ENCODE peak calls at places on chromosome 5, in six cellular contexts. A is activated B cell treated with CpG ODN at 0.5 μM for 24 hours, S is lower leg skin, T is HFFc6, Z is heart left ventricle, W is lower lobe of right lung. I is an unnamed sample.

GRCh38 chr5:54632131-54632551 is 114.6 kb downstream of the SNX18 start:
- DNase-seq in W (no peak), T (no peak), Z (no peak), S (no peak), A (no peak), I (no peak)

GRCh38 chr5:150299571-150300327 is 3.0 kb downstream of the ARSI start:
- DNase-seq in T (peak), A (no peak), S (no peak), Z (no peak), W (no peak), I (no peak)

GRCh38 chr5:145697251-145698016 is 137.7 kb downstream of the PRELID2 start:
- DNase-seq in W (no peak), Z (no peak), A (no peak), S (no peak), T (peak), I (no peak)

GRCh38 chr5:18003784-18004183 is 369.5 kb downstream of the TAF11L14 start:
- DNase-seq in W (no peak), S (no peak), T (no peak), A (no peak), Z (no peak), I (no peak)

GRCh38 chr5:78560000-78560399 is 88.6 kb downstream of the LHFPL2 start:
- DNase-seq in S (no peak), A (no peak), W (no peak), T (no peak), Z (no peak), I (no peak)

GRCh38 chr5:176578391-176578808 is 29.3 kb downstream of the CDHR2 start:
- DNase-seq in S (no peak), T (peak), W (peak), Z (no peak), A (no peak), I (no peak)

GRCh38 chr5:119275146-119275872 is 80.5 kb upstream of the TNFAIP8 start:
- DNase-seq in S (no peak), Z (no peak), W (no peak), A (no peak), T (peak), I (no peak)

GRCh38 chr5:137001026-137001569 is 498.0 kb downstream of the SPOCK1 start:
- DNase-seq in S (no peak), W (no peak), Z (no peak), T (no peak), A (no peak), I (no peak)

GRCh38 chr5:149854881-149855280 is 89.7 kb downstream of the PDE6A start:
- DNase-seq in W (no peak), T (no peak), A (no peak), Z (no peak), S (no peak), I (no peak)

GRCh38 chr5:103290846-103291245 is 32.3 kb downstream of the MACIR start:
- DNase-seq in Z (no peak), W (no peak), S (no peak), T (no peak), A (no peak), I (no peak)

GRCh38 chr5:143051244-143052058 is 281.3 kb downstream of the ARHGAP26 start:
- DNase-seq in W (no peak), S (no peak), T (peak), Z (no peak), A (no peak), I (no peak)

GRCh38 chr5:97550164-97550563 is 367.1 kb upstream of the RIOK2 start:
- DNase-seq in T (peak), Z (no peak), A (no peak), W (no peak), S (no peak), I (no peak)

GRCh38 chr5:66646570-66646969 is 50.4 kb downstream of the MAST4 start:
- DNase-seq in S (no peak), T (no peak), Z (no peak), W (no peak), A (no peak), I (no peak)

GRCh38 chr5:113678924-113679575 is 165.6 kb downstream of the YTHDC2 start:
- DNase-seq in A (no peak), W (no peak), Z (no peak), S (no peak), T (peak), I (no peak)

GRCh38 chr5:96509721-96510383 is 76.8 kb upstream of the PCSK1 start:
- DNase-seq in T (peak), S (no peak), A (no peak), W (no peak), Z (no peak), I (no peak)

GRCh38 chr5:34686762-34687268 is 30.7 kb downstream of the RAI14 start:
- DNase-seq in A (no peak), S (peak), T (peak), Z (no peak), W (peak), I (no peak)
- TF ChIP-seq CTCF in A (no peak), S (no peak), T (peak), Z (no peak), W (no peak), I (no peak)

GRCh38 chr5:72152506-72152905 is 45.2 kb downstream of the MAP1B start:
- DNase-seq in S (no peak), W (no peak), T (peak), A (no peak), Z (no peak), I (no peak)

GRCh38 chr5:72147601-72148000 is 40.3 kb downstream of the MAP1B start:
- DNase-seq in T (no peak), A (no peak), Z (no peak), W (no peak), S (no peak), I (no peak)

GRCh38 chr5:72151646-72152045 is 44.4 kb downstream of the MAP1B start:
- DNase-seq in T (no peak), Z (no peak), S (no peak), A (no peak), W (no peak), I (no peak)

GRCh38 chr5:72151169-72151568 is 43.9 kb downstream of the MAP1B start:
- DNase-seq in T (no peak), Z (no peak), A (no peak), S (no peak), W (no peak), I (no peak)

GRCh38 chr5:72149742-72150141 is 42.5 kb downstream of the MAP1B start:
- DNase-seq in A (no peak), S (no peak), T (no peak), Z (no peak), W (no peak), I (no peak)
- TF ChIP-seq CTCF in A (no peak), S (no peak), T (peak), Z (no peak), W (no peak), I (no peak)

GRCh38 chr5:111194925-111195324 is 29.3 kb upstream of the CAMK4 start:
- DNase-seq in Z (no peak), W (no peak), T (no peak), A (no peak), S (no peak), I (no peak)
- TF ChIP-seq CTCF in Z (no peak), W (no peak), T (no peak), A (no peak), S (no peak), I (no peak)

GRCh38 chr5:179873711-179874110 is 15.1 kb upstream of the MRNIP start:
- DNase-seq in S (no peak), T (no peak), W (no peak), Z (no peak), A (no peak), I (no peak)

GRCh38 chr5:179874136-179874535 is 15.5 kb upstream of the MRNIP start:
- DNase-seq in S (no peak), Z (no peak), T (no peak), W (no peak), A (no peak), I (no peak)

GRCh38 chr5:179875741-179876667 is 17.4 kb upstream of the MRNIP start:
- DNase-seq in W (no peak), Z (no peak), S (no peak), T (no peak), A (no peak), I (no peak)

GRCh38 chr5:179873176-179873575 is 14.6 kb upstream of the MRNIP start:
- DNase-seq in Z (no peak), T (no peak), W (no peak), A (no peak), S (no peak), I (no peak)

GRCh38 chr5:179874536-179875292 is 16.1 kb upstream of the MRNIP start:
- DNase-seq in T (no peak), Z (no peak), W (no peak), A (no peak), S (no peak), I (no peak)
- TF ChIP-seq CTCF in T (no peak), Z (no peak), W (no peak), A (no peak), S (no peak), I (no peak)

GRCh38 chr5:131262953-131263541 is 806 bp upstream of the CDC42SE2 start:
- DNase-seq in Z (no peak), A (no peak), W (no peak), S (no peak), T (peak), I (no peak)

GRCh38 chr5:131268758-131269370 is 5.0 kb downstream of the CDC42SE2 start:
- DNase-seq in S (no peak), A (no peak), Z (no peak), T (no peak), W (no peak), I (no peak)

GRCh38 chr5:131263648-131264452 is at the start of gene CDC42SE2:
- DNase-seq in W (peak), T (peak), A (peak), S (peak), Z (peak), I (peak)

GRCh38 chr5:131264453-131265200 is 774 bp downstream of the CDC42SE2 start:
- DNase-seq in Z (peak), S (peak), W (peak), A (peak), T (no peak), I (peak)

DNA sequence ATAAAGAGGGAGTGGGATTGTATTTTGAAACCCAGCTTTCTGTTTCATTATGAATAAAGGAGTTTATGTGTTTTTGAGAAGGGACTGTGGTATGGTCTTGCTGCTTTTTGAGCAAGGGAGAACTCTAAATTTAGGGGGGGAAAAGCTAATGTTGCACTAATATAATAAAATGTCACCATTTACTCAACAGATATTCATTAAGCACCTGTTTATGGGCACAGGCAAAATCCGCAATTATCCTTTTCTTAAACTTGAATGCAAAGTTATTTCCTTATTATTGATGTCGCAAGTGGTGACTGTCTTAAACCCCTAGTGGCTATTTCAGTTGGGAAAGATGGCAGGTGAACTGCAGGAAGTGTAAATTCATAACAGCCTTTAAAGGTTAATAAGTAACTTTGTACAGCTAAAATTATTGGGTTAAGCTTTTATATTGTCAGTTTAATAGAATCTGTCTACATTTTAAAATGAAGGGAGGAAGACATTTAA is 1.5 kb downstream of the CDC42SE2 start:
- DNase-seq in Z (no peak), A (no peak), W (no peak), S (no peak), T (no peak), I (no peak)
- TF ChIP-seq CTCF in Z (peak), A (no peak), W (peak), S (no peak), T (peak), I (peak)

GRCh38 chr5:178551059-178551458 is 39.1 kb downstream of the COL23A1 start:
- DNase-seq in S (no peak), T (peak), A (no peak), W (no peak), Z (no peak), I (no peak)
- TF ChIP-seq CTCF in S (no peak), T (peak), A (no peak), W (peak), Z (peak), I (peak)

DNA sequence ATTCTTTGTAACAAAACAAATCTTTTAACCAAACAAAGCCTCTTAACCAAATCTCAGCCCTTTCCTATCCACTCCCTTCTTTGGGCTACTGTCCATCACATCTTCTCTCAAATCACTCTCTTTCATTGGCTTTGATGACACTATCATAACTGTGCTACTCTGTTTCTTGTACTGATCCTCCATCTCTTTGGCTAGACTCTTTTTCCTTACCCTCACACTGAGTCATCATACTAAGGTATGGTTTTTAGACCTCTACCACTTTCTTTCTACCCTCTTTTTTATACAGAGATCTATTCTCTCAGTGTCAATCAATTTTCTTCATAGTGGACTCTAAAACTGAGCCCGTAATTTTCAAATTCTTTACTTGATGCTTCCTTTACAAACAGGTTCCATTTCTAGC is 174.9 kb downstream of the RAPGEF6 start:
- DNase-seq in S (no peak), T (no peak), W (no peak), A (no peak), Z (no peak), I (no peak)
- TF ChIP-seq CTCF in S (no peak), T (no peak), W (no peak), A (no peak), Z (no peak), I (no peak)

I was measured in natural killer cell.